ENCODE peak calls at places on chromosomes 12 and 14, in nine cellular contexts. B, I, L, T, A, S, W, Z and U are unnamed samples.

GRCh38 chr12:117061555-117062079 is 37.6 kb downstream of the TESC start:
- DNase-seq in B (no peak), I (no peak), L (no peak), T (no peak), A (no peak), S (no peak), W (no peak), Z (no peak), U (no peak)

GRCh38 chr12:50240792-50241114 is 42.6 kb downstream of the LIMA1 start:
- DNase-seq in B (no peak), I (no peak), L (no peak), T (no peak), A (no peak), S (no peak), W (no peak), Z (no peak), U (no peak)

GRCh38 chr12:92796650-92797049 is 93.9 kb downstream of the PLEKHG7 start:
- DNase-seq in B (no peak), I (no peak), L (peak; percentile 23), T (no peak), A (no peak), S (no peak), W (no peak), Z (no peak), U (no peak)

GRCh38 chr12:124231980-124232653 is 62.8 kb upstream of the RFLNA start:
- DNase-seq in B (no peak), I (no peak), L (no peak), T (no peak), A (peak; percentile 84), S (no peak), W (no peak), Z (no peak), U (no peak)

GRCh38 chr12:115294443-115295133 is 610.6 kb upstream of the TBX3 start:
- DNase-seq in B (peak; percentile 22), I (no peak), L (peak; percentile 43), T (no peak), A (peak; percentile 9), S (no peak), W (no peak), Z (no peak), U (peak; percentile 1)

GRCh38 chr14:103391048-103391447 is 5.8 kb downstream of the MARK3 start:
- DNase-seq in B (no peak), I (peak; percentile 53), L (peak; percentile 72), T (no peak), A (peak; percentile 60), S (no peak), W (peak; percentile 63), Z (peak; percentile 61), U (peak; percentile 68)

GRCh38 chr14:104113631-104114420 is 24.6 kb upstream of the KIF26A start:
- DNase-seq in B (no peak), I (no peak), L (no peak), T (no peak), A (no peak), S (no peak), W (no peak), Z (no peak), U (no peak)

GRCh38 chr12:107900588-107900987 is 126.1 kb downstream of the ASCL4 start:
- DNase-seq in B (no peak), I (no peak), L (no peak), T (no peak), A (no peak), S (no peak), W (no peak), Z (no peak), U (no peak)

GRCh38 chr14:37590810-37591139 is 4.3 kb downstream of the FOXA1 start:
- DNase-seq in B (no peak), I (no peak), L (no peak), T (no peak), A (no peak), S (no peak), W (no peak), Z (no peak), U (no peak)

GRCh38 chr12:66804555-66804954 is 125.7 kb upstream of the GRIP1 start:
- DNase-seq in B (no peak), I (no peak), L (no peak), T (no peak), A (no peak), S (no peak), W (no peak), Z (no peak), U (no peak)

DNA sequence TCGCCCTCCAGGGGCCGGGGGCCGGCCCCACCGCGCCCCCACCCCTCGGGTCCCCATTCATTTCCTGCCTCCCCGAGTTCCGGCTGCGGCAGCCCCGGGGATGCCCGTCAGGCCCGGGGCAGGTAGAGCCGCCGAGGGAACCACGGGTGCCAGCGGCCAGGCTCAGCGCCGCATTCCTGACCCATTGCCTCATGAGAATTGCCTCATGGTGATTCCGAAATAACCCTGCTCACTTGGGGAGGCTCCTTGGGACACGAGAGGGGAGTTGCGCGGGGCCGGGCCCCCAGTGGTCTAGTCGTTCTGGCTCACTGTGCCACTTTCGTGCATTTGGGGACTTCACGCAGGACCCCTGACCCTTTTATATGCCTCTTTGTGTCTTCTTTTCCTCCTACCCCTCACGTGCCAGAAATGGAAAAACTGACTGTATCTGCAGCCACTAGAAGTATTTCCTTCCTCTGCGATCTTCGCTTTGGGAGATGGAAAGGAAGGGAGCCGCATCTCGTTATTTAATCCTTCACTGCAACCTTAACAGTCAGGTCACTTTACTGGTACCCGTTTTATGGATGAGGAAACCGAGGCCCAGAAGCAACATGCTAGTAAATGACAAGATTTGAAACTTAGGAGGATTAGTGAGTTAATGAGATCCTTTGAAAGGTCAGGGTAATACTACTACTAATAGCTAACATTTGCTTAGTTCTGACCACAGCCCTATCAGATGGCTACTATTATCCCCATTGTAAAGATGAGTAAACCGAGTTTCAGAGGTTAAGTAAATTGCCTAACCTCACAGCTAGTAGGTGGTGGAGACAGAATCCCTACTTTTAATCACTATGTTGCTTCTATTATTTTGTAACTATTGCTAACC is 754 bp downstream of the PTPN11 start:
- DNase-seq in B (peak; percentile 77), I (no peak), L (peak; percentile 78), T (peak; percentile 58), A (peak; percentile 87), S (peak; percentile 39), W (peak; percentile 29), Z (no peak), U (peak; percentile 85)
- TF ChIP-seq CTCF in B (no peak), I (no peak), L (no peak), T (no peak), A (peak; percentile 2), S (no peak), W (no peak), Z (peak; percentile 39), U (no peak)

GRCh38 chr14:106790189-106791036 is 1264.0 kb downstream of the TMEM121 start:
- DNase-seq in B (no peak), I (peak; percentile 75), L (no peak), T (no peak), A (no peak), S (no peak), W (peak; percentile 76), Z (peak; percentile 68), U (peak; percentile 69)
- TF ChIP-seq CTCF in B (peak; percentile 20), I (peak; percentile 98), L (no peak), T (peak; percentile 47), A (no peak), S (peak; percentile 69), W (peak; percentile 75), Z (peak; percentile 87), U (peak; percentile 90)

DNA sequence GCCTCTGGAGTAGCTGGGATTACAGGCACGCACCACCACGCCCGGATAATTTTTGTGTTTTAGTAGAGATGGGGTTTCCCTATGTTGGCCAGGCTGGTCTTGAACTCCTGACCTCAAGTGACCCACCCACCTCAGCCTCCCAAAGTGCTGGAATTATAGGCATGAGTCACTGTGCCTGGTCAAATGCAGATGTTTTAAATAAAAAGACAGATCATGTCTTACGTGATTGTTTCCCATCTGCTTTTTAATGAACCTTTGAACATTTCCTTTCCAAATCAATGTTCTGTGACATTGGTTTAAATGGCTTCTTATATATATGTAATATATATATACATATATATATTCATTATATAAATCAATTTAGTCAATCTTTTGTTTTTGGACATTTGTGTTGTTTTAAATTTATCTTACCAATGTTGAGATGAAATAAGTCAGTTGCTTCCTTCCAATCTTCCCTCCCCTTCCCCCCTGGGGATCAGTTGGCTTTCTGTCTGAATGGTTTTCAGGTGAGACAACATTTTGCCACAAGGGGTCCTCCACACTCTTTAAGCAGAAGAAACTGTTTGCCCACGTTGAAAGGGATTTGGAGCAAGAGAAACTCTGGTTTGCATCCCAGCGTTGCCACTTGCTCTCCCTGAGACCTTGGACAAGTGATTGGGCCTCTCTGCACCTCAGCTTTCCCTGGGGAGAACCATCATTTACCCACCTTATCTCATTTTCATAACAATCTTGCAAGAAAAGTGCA is 47.6 kb upstream of the RBM19 start:
- DNase-seq in B (no peak), I (no peak), L (peak; percentile 5), T (no peak), A (peak; percentile 74), S (no peak), W (peak; percentile 9), Z (peak; percentile 32), U (peak; percentile 45)
- TF ChIP-seq CTCF in B (no peak), I (no peak), L (peak; percentile 30), T (no peak), A (peak; percentile 67), S (peak; percentile 5), W (no peak), Z (peak; percentile 40), U (peak; percentile 31)

GRCh38 chr12:26370098-26370497 is 174.7 kb downstream of the SSPN start:
- DNase-seq in B (no peak), I (no peak), L (no peak), T (no peak), A (no peak), S (no peak), W (no peak), Z (no peak), U (no peak)
- TF ChIP-seq CTCF in B (no peak), I (no peak), L (no peak), T (no peak), A (no peak), S (no peak), W (no peak), Z (no peak), U (no peak)